ENCODE peak calls at places on chromosomes 12 and 14, in nine cellular contexts. X is right lobe of liver, L is HCT116, S is thyroid gland, D is transverse colon, I is vagina, G is Peyer's patch, U is stomach, N is gastrocnemius medialis. W is an unnamed sample.

GRCh38 chr14:50985124-50985815 is 41.0 kb upstream of the PYGL start:
- DNase-seq in D (no peak), S (no peak), I (no peak), N (no peak), X (no peak), L (no peak), G (no peak), U (no peak), W (no peak)

GRCh38 chr12:12531194-12531593 is 31.5 kb downstream of the DUSP16 start:
- DNase-seq in G (no peak), S (no peak), U (no peak), L (no peak), N (no peak), D (no peak), X (no peak), I (no peak), W (no peak)

GRCh38 chr14:95394981-95395737 is 75.5 kb upstream of the CLMN start:
- DNase-seq in G (no peak), U (no peak), N (peak; percentile 31), X (no peak), S (no peak), L (no peak), D (no peak), I (no peak), W (no peak)

GRCh38 chr12:120230326-120230973 is 29.5 kb upstream of the RPLP0 start:
- DNase-seq in N (peak; percentile 97), G (peak; percentile 30), X (no peak), S (peak; percentile 74), U (peak; percentile 51), D (peak; percentile 51), L (peak; percentile 86), I (no peak), W (peak; percentile 61)

GRCh38 chr12:61311413-61311812 is 948.8 kb upstream of the USP15 start:
- DNase-seq in G (no peak), D (no peak), L (no peak), N (no peak), S (no peak), U (no peak), I (no peak), X (no peak), W (no peak)

GRCh38 chr12:22416831-22417230 is 82.3 kb upstream of the ST8SIA1 start:
- DNase-seq in S (no peak), G (no peak), X (no peak), I (no peak), U (no peak), N (no peak), D (no peak), L (no peak), W (no peak)

GRCh38 chr14:103243764-103244737 is 90.0 kb upstream of the EIF5 start:
- DNase-seq in X (no peak), N (no peak), L (no peak), D (no peak), U (no peak), G (no peak), I (no peak), S (no peak), W (no peak)

GRCh38 chr14:68800361-68800760 is 7.5 kb upstream of the ZFP36L1 start:
- DNase-seq in X (no peak), I (no peak), U (no peak), S (no peak), D (no peak), G (no peak), N (no peak), L (no peak), W (no peak)

GRCh38 chr12:84874125-84874824 is 38.3 kb downstream of the SLC6A15 start:
- DNase-seq in L (peak; percentile 55), D (no peak), G (no peak), U (no peak), N (no peak), S (no peak), X (no peak), I (no peak), W (no peak)

GRCh38 chr14:76500011-76500410 is 124.1 kb downstream of the ESRRB start:
- DNase-seq in U (no peak), N (no peak), D (no peak), X (no peak), I (no peak), G (no peak), L (no peak), S (peak; percentile 84), W (no peak)
- H3K27me3 ChIP-seq in U (peaks cover 28% of the 10 kb centered on the region), N (no peaks in the 10 kb centered on the region), D (no peaks in the 10 kb centered on the region), X (no peaks in the 10 kb centered on the region), I (no peaks in the 10 kb centered on the region), G (no peaks in the 10 kb centered on the region), L (peaks cover 5% of the 10 kb centered on the region), S (no peaks in the 10 kb centered on the region), W (no peaks in the 10 kb centered on the region)

GRCh38 chr12:14410841-14411569 is 45.5 kb downstream of the ATF7IP start:
- DNase-seq in U (no peak), D (no peak), N (no peak), I (no peak), G (no peak), L (no peak), X (no peak), S (no peak), W (no peak)
- TF ChIP-seq POLR2A in U (no peak), D (no peak), N (no peak), I (no peak), G (no peak), L (no peak), X (no peak), S (no peak), W (no peak)

DNA sequence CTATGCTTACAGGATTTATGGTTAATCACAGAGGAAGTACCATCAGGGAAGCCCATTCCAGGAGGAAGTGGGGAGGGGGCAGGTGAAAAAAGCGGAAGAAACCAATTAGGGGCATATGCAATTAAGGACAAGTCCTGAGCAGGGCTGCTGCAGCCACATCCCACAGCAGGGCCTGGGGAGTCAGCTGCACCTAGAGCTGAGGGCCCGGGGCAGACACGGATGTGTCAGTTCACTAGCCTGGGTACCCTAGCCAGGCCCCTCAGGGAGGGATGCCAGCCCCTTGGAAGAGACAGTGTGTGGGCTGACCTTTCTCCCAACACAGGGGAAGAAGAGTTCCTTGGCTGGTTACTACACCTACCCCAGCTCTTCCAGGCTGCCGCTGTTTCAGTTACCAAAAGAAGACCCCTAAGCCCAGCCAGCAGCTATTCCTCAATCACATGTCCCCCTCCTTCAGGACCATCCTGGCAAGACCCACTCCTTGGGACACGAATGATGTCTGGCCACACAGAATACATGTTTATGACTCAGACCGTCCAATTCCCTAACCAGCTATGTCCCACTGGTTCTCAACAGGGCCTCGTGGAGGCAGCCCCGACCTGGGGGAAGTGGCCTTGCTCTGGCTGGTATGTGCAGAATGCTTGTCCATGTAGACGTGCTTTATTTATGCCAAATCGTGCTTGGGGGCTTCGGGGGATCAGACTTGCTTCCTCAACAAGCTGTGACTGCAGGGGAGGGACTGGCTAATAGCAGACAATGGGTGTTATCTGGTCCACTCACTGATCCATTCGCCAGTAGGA is 133.7 kb upstream of the RTL1 start:
- DNase-seq in U (no peak), I (no peak), D (no peak), L (no peak), X (no peak), G (no peak), S (no peak), N (peak; percentile 7), W (no peak)
- H3K27me3 ChIP-seq in U (no peaks in the 10 kb centered on the region), I (no peaks in the 10 kb centered on the region), D (no peaks in the 10 kb centered on the region), L (no peaks in the 10 kb centered on the region), X (no peaks in the 10 kb centered on the region), G (no peaks in the 10 kb centered on the region), S (no peaks in the 10 kb centered on the region), N (no peaks in the 10 kb centered on the region), W (no peaks in the 10 kb centered on the region)

GRCh38 chr14:74401504-74402241 is 24.3 kb downstream of the SYNDIG1L start:
- DNase-seq in L (no peak), G (peak; percentile 88), N (peak; percentile 18), I (no peak), D (peak; percentile 62), U (peak; percentile 38), S (peak; percentile 41), X (no peak), W (no peak)
- TF ChIP-seq POLR2A in L (no peak), G (no peak), N (no peak), I (no peak), D (no peak), U (no peak), S (no peak), X (no peak), W (no peak)

DNA sequence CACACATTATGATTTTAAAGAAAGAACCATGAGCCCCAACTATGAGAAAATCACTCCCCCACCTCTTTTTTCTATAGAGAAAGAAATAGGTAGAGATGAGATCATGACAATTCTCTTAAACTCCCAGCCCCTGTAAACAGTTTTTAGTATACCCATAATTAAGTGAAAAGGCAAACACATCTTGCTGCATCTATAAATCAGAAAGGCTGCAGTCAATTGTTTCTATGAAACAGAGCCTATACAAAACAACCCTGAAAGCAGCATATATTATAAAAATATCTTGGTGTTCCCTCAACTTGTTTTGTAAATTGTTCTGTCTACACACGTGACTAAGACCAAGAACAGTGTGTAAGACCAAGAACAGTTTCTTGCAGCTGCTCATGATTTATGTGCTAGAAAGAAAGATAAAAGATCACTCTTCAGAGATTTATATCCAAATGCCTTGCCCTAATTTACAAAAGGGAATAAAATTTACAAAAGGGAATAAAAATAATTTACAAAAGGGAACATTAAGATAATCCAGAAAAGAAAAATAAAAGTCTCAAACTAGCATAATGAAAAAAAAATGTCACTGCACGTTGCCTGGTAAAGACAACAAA is 4.8 kb downstream of the KITLG start:
- DNase-seq in N (no peak), U (no peak), X (no peak), G (no peak), S (no peak), L (no peak), I (no peak), D (no peak), W (no peak)
- H3K27me3 ChIP-seq in N (no peaks in the 10 kb centered on the region), U (peaks cover 12% of the 10 kb centered on the region), X (no peaks in the 10 kb centered on the region), G (no peaks in the 10 kb centered on the region), S (no peaks in the 10 kb centered on the region), L (no peaks in the 10 kb centered on the region), I (no peaks in the 10 kb centered on the region), D (no peaks in the 10 kb centered on the region), W (no peaks in the 10 kb centered on the region)

GRCh38 chr14:93954900-93955891 is 21.2 kb downstream of the ASB2 start:
- DNase-seq in N (peak; percentile 37), S (no peak), G (peak; percentile 76), X (no peak), I (no peak), L (no peak), U (no peak), D (peak; percentile 54), W (no peak)
- TF ChIP-seq POLR2A in N (no peak), S (no peak), G (peak; percentile 12), X (no peak), I (no peak), L (no peak), U (no peak), D (peak; percentile 23), W (no peak)

W was measured in tibial nerve.